ENCODE peak calls at places on chromosomes 3 and 15, in nine cellular contexts. V is esophagus muscularis mucosa, E is H9, O is neuronal stem cell, Z is small intestine, M is ovary, X is hepatocyte, S is left ventricle myocardium inferior, J is IMR-90. G is an unnamed sample.
A peak's percentile ranks its signal among the peaks of the same experiment; 100 is the strongest.

GRCh38 chr3:139261754-139262632 is 81.8 kb upstream of the MRPS22 start:
- DNase-seq in V (no peak), E (no peak), M (no peak), X (no peak), J (no peak), O (no peak), S (no peak), Z (no peak), G (peak; percentile 47)

GRCh38 chr15:79036323-79036722 is 54.3 kb downstream of the RASGRF1 start:
- DNase-seq in O (no peak), E (no peak), S (no peak), V (no peak), Z (no peak), J (no peak), X (no peak), M (no peak), G (no peak)

GRCh38 chr3:4306860-4307259 is 3.7 kb downstream of the SETMAR start:
- DNase-seq in S (no peak), V (no peak), X (no peak), J (peak; percentile 6), Z (no peak), E (no peak), M (no peak), O (no peak), G (no peak)

GRCh38 chr15:58284293-58284692 is 146.1 kb downstream of the AQP9 start:
- DNase-seq in X (no peak), S (no peak), V (no peak), E (no peak), M (no peak), J (no peak), O (no peak), Z (no peak), G (no peak)

GRCh38 chr3:189340680-189341460 is 169.1 kb downstream of the TPRG1 start:
- DNase-seq in J (no peak), V (no peak), M (no peak), E (peak; percentile 46), X (no peak), O (no peak), S (no peak), Z (no peak), G (no peak)

GRCh38 chr3:169634618-169635236 is 28.8 kb downstream of the MECOM start:
- DNase-seq in X (no peak), S (no peak), M (no peak), O (no peak), J (no peak), E (no peak), Z (peak; percentile 74), V (no peak), G (no peak)

GRCh38 chr15:79994651-79995050 is 23.7 kb upstream of the BCL2A1 start:
- DNase-seq in E (no peak), X (no peak), S (no peak), J (peak; percentile 59), V (no peak), Z (no peak), M (no peak), O (no peak), G (no peak)

GRCh38 chr15:54560417-54560816 is 582.2 kb downstream of the UNC13C start:
- DNase-seq in M (no peak), J (no peak), O (no peak), V (no peak), E (no peak), S (no peak), X (no peak), Z (no peak), G (no peak)

GRCh38 chr3:102532901-102533300 is 98.1 kb downstream of the ZPLD1 start:
- DNase-seq in M (no peak), Z (no peak), O (no peak), E (no peak), X (no peak), V (no peak), S (no peak), J (peak; percentile 4), G (no peak)

GRCh38 chr3:111594205-111594604 is 941 bp downstream of the ZBED2 start:
- DNase-seq in Z (no peak), E (no peak), V (no peak), J (peak; percentile 91), M (no peak), O (no peak), S (no peak), X (no peak), G (no peak)

GRCh38 chr3:139100821-139101220 is 56.1 kb upstream of the PRR23C start:
- DNase-seq in J (no peak), E (peak; percentile 16), V (no peak), S (no peak), M (no peak), Z (no peak), O (no peak), X (no peak), G (no peak)

GRCh38 chr3:60913474-60913873 is 337.8 kb downstream of the FHIT start:
- DNase-seq in M (no peak), S (no peak), V (no peak), O (no peak), Z (no peak), E (no peak), X (no peak), J (no peak), G (no peak)

GRCh38 chr3:60917136-60917535 is 334.1 kb downstream of the FHIT start:
- DNase-seq in M (no peak), O (no peak), E (no peak), J (no peak), Z (peak; percentile 3), V (no peak), S (peak; percentile 23), X (no peak), G (no peak)

GRCh38 chr3:60912876-60913275 is 338.4 kb downstream of the FHIT start:
- DNase-seq in M (no peak), Z (no peak), X (no peak), E (no peak), O (no peak), V (no peak), J (no peak), S (no peak), G (no peak)

GRCh38 chr3:60909526-60909925 is 341.7 kb downstream of the FHIT start:
- DNase-seq in O (no peak), J (no peak), M (no peak), E (no peak), S (no peak), Z (no peak), X (peak; percentile 5), V (no peak), G (no peak)

GRCh38 chr3:60912142-60912541 is 339.1 kb downstream of the FHIT start:
- DNase-seq in Z (no peak), X (no peak), S (no peak), J (no peak), O (no peak), V (no peak), M (no peak), E (no peak), G (no peak)
- H3K27ac ChIP-seq in Z (no peak overlapping the region), X (no peak overlapping the region), S (no peak overlapping the region), J (no peak overlapping the region), O (no peak overlapping the region), V (no peak overlapping the region), M (no peak overlapping the region), E (no peak overlapping the region), G (no peak overlapping the region)

GRCh38 chr3:183151086-183151485 is 11.4 kb downstream of the LAMP3 start:
- DNase-seq in V (no peak), E (no peak), S (no peak), X (no peak), O (no peak), Z (no peak), M (no peak), J (no peak), G (no peak)
- H3K27ac ChIP-seq in V (no peak overlapping the region), E (no peak overlapping the region), S (no peak overlapping the region), X (no peak overlapping the region), O (no peak overlapping the region), Z (no peak overlapping the region), M (no peak overlapping the region), J (no peak overlapping the region), G (no peak overlapping the region)

GRCh38 chr3:115792206-115792955 is 169.1 kb downstream of the GAP43 start:
- DNase-seq in V (no peak), E (no peak), M (no peak), Z (peak; percentile 42), J (peak; percentile 52), X (peak; percentile 56), S (no peak), O (no peak), G (no peak)
- H3K27ac ChIP-seq in V (no peak overlapping the region), E (no peak overlapping the region), M (no peak overlapping the region), Z (no peak overlapping the region), J (no peak overlapping the region), X (peak overlapping the region; percentile 78), S (no peak overlapping the region), O (no peak overlapping the region), G (no peak overlapping the region)

DNA sequence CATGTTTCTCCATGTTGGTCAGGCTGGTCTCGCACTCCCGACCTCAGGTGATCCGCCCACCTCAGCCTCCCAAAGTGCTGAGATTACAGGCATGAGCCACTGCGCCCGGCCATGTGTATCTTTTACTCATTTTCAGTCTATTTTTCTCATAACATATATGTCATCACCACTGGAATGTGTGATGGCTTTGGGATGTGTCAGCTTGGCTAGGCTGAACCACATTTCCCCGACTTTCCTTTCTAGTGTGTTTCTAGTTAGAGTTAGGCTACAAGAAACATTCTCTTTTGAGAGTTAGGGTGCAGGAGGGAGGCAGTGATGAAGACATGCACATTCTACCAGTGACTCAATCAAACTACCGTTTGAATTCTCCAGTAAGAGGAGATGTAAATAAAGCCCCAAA is 444.9 kb upstream of the THBS1 start:
- DNase-seq in O (no peak), S (no peak), V (no peak), E (no peak), J (peak; percentile 96), M (no peak), Z (no peak), X (no peak), G (no peak)
- H3K27ac ChIP-seq in O (no peak overlapping the region), S (no peak overlapping the region), V (no peak overlapping the region), E (no peak overlapping the region), J (peak overlapping the region; percentile 94), M (no peak overlapping the region), Z (no peak overlapping the region), X (no peak overlapping the region), G (no peak overlapping the region)

DNA sequence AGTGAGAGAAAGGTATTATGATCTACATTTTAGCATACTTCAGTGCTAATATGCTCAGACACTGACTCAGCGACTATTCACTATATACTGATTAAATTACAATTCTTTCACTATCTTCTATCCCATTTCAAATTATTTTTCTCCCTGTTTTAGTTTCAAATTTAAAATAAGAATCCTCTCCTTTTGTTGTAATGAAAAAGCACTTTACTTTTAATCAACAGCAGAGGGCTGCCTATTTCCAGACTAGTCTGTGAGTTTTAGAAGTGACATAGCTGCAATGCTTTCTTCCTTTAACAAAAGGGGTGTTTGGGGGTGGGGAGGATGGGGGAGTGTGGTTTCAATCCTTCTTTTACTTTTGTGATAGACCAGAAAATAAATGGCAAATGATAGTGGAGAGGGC is 2.4 kb downstream of the NEDD4 start:
- DNase-seq in V (no peak), E (no peak), J (no peak), O (no peak), X (no peak), S (no peak), M (no peak), Z (no peak), G (no peak)
- H3K27ac ChIP-seq in V (no peak overlapping the region), E (no peak overlapping the region), J (no peak overlapping the region), O (no peak overlapping the region), X (peak overlapping the region; percentile 100), S (peak overlapping the region; percentile 34), M (no peak overlapping the region), Z (peak overlapping the region; percentile 41), G (no peak overlapping the region)

G was measured in coronary artery.